ENCODE peak calls at places on chromosomes 6 and 20, in six cellular contexts. P is gastrocnemius medialis, Q is left ventricle myocardium inferior, O is GM13976, S is endothelial cell, L is hepatocyte. D is an unnamed sample.
A peak's percentile ranks its signal among the peaks of the same experiment; 100 is the strongest.

GRCh38 chr20:50304883-50305635 is 114.4 kb downstream of the CEBPB start:
- DNase-seq in P (peak; percentile 94), Q (peak; percentile 90), O (no peak), S (no peak), L (peak; percentile 83), D (no peak)

GRCh38 chr20:39283464-39283863 is 321.3 kb downstream of the DHX35 start:
- DNase-seq in P (no peak), Q (no peak), O (no peak), S (no peak), L (no peak), D (no peak)

GRCh38 chr6:124995131-124995530 is 32.9 kb downstream of the RNF217 start:
- DNase-seq in P (no peak), Q (no peak), O (no peak), S (no peak), L (no peak), D (no peak)

GRCh38 chr6:81751388-81752083 is 945 bp downstream of the TENT5A start:
- DNase-seq in P (peak; percentile 45), Q (peak; percentile 75), O (peak; percentile 27), S (peak; percentile 52), L (peak; percentile 63), D (peak; percentile 20)

GRCh38 chr6:7042654-7043545 is 64.9 kb upstream of the RREB1 start:
- DNase-seq in P (peak; percentile 27), Q (no peak), O (no peak), S (no peak), L (peak; percentile 71), D (no peak)

GRCh38 chr20:62192635-62193034 is 9.8 kb downstream of the MTG2 start:
- DNase-seq in P (no peak), Q (no peak), O (no peak), S (no peak), L (no peak), D (no peak)

GRCh38 chr20:18902181-18902725 is 88.7 kb downstream of the SCP2D1 start:
- DNase-seq in P (no peak), Q (no peak), O (no peak), S (no peak), L (no peak), D (no peak)

GRCh38 chr20:3262566-3262965 is 23.6 kb upstream of the SLC4A11 start:
- DNase-seq in P (no peak), Q (no peak), O (no peak), S (no peak), L (no peak), D (no peak)

GRCh38 chr6:18555750-18556149 is 168.6 kb downstream of the RNF144B start:
- DNase-seq in P (no peak), Q (no peak), O (no peak), S (no peak), L (no peak), D (no peak)

GRCh38 chr20:1961374-1961773 is 32.5 kb downstream of the PDYN start:
- DNase-seq in P (no peak), Q (no peak), O (no peak), S (no peak), L (no peak), D (no peak)

GRCh38 chr6:100706491-100706890 is 174.6 kb downstream of the ASCC3 start:
- DNase-seq in P (no peak), Q (no peak), O (no peak), S (no peak), L (no peak), D (no peak)

GRCh38 chr20:56412949-56413348 is 889 bp downstream of the CASS4 start:
- DNase-seq in P (no peak), Q (no peak), O (no peak), S (no peak), L (no peak), D (no peak)

GRCh38 chr6:38482466-38482865 is 157.3 kb downstream of the BTBD9 start:
- DNase-seq in P (no peak), Q (no peak), O (no peak), S (no peak), L (no peak), D (no peak)

GRCh38 chr6:67606905-67607828 is 1027.9 kb upstream of the ADGRB3 start:
- DNase-seq in P (no peak), Q (no peak), O (no peak), S (no peak), L (no peak), D (no peak)

GRCh38 chr20:25584905-25585704 is at the start of gene NINL:
- DNase-seq in P (no peak), Q (peak; percentile 64), O (peak; percentile 77), S (peak; percentile 81), L (peak; percentile 91), D (peak; percentile 58)

GRCh38 chr6:14464049-14464448 is 346.5 kb downstream of the CD83 start:
- DNase-seq in P (no peak), Q (no peak), O (no peak), S (no peak), L (no peak), D (no peak)

GRCh38 chr6:56637640-56638039 is 5.0 kb downstream of the DST start:
- DNase-seq in P (no peak), Q (no peak), O (peak; percentile 29), S (no peak), L (peak; percentile 70), D (no peak)

GRCh38 chr20:33291416-33291815 is 8.4 kb downstream of the BPIFB1 start:
- DNase-seq in P (no peak), Q (no peak), O (no peak), S (no peak), L (no peak), D (no peak)

GRCh38 chr6:31402324-31403282 is 792 bp upstream of the MICA start:
- DNase-seq in P (no peak), Q (no peak), O (peak; percentile 32), S (peak; percentile 15), L (peak; percentile 57), D (peak; percentile 70)

GRCh38 chr6:13796781-13797180 is 17.6 kb downstream of the MCUR1 start:
- DNase-seq in P (no peak), Q (no peak), O (no peak), S (no peak), L (no peak), D (no peak)

GRCh38 chr6:151900897-151901485 is 93.5 kb downstream of the ESR1 start:
- DNase-seq in P (no peak), Q (no peak), O (no peak), S (no peak), L (no peak), D (no peak)

GRCh38 chr20:23060629-23061028 is 11.2 kb upstream of the THBD start:
- DNase-seq in P (no peak), Q (no peak), O (no peak), S (no peak), L (no peak), D (no peak)

GRCh38 chr6:31948753-31949413 is 3.0 kb downstream of the CFB start:
- DNase-seq in P (no peak), Q (no peak), O (no peak), S (no peak), L (no peak), D (no peak)

GRCh38 chr6:156559151-156559690 is 218.0 kb upstream of the ARID1B start:
- DNase-seq in P (no peak), Q (no peak), O (no peak), S (no peak), L (no peak), D (no peak)

GRCh38 chr6:44475779-44476434 is 88.4 kb downstream of the CDC5L start:
- DNase-seq in P (peak; percentile 58), Q (peak; percentile 76), O (peak; percentile 92), S (peak; percentile 91), L (peak; percentile 92), D (peak; percentile 77)

GRCh38 chr6:1498491-1499113 is 109.2 kb downstream of the FOXF2 start:
- DNase-seq in P (no peak), Q (no peak), O (no peak), S (no peak), L (no peak), D (no peak)
- TF ChIP-seq CTCF in P (no peak), Q (no peak), O (no peak), S (no peak), L (no peak), D (no peak)

GRCh38 chr6:80543598-80544181 is 437.2 kb downstream of the BCKDHB start:
- DNase-seq in P (no peak), Q (no peak), O (no peak), S (no peak), L (peak; percentile 9), D (no peak)
- TF ChIP-seq CTCF in P (no peak), Q (no peak), O (no peak), S (no peak), L (no peak), D (no peak)

DNA sequence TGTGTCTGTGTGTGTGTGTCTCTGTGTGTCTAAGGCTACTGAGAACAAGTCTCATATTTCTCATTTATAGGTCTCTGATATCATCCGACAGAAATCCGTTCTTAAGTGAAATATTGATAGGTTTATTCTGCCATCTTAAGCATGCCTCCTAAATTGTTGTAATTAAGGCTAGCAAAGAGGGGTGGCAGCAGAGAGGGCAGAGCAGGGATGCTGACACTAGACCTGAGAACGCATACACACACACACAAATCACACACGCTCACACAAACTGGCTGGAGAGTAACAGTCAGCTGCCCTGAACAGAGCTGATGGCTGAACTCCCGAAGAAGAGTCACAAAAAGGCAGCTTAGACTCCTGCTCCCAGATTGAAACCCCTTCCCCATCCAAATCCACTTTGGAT is 85.0 kb upstream of the LRFN2 start:
- DNase-seq in P (no peak), Q (no peak), O (no peak), S (no peak), L (no peak), D (no peak)
- TF ChIP-seq CTCF in P (no peak), Q (peak; percentile 25), O (no peak), S (no peak), L (peak; percentile 18), D (no peak)

GRCh38 chr20:17889226-17889625 is 79.4 kb downstream of the SNX5 start:
- DNase-seq in P (no peak), Q (no peak), O (no peak), S (no peak), L (no peak), D (no peak)
- TF ChIP-seq CTCF in P (no peak), Q (no peak), O (no peak), S (no peak), L (no peak), D (no peak)

GRCh38 chr20:59955131-59955796 is 3.0 kb upstream of the CDH26 start:
- DNase-seq in P (peak; percentile 28), Q (no peak), O (peak; percentile 38), S (no peak), L (peak; percentile 45), D (no peak)
- TF ChIP-seq CTCF in P (peak; percentile 58), Q (peak; percentile 50), O (no peak), S (peak; percentile 16), L (peak; percentile 42), D (no peak)

GRCh38 chr6:136335736-136336362 is 46.2 kb upstream of the BCLAF1 start:
- DNase-seq in P (no peak), Q (no peak), O (no peak), S (no peak), L (no peak), D (no peak)

GRCh38 chr6:136334465-136334846 is 44.8 kb upstream of the BCLAF1 start:
- DNase-seq in P (no peak), Q (peak; percentile 19), O (no peak), S (no peak), L (no peak), D (no peak)

GRCh38 chr6:136333824-136334464 is 44.3 kb upstream of the BCLAF1 start:
- DNase-seq in P (no peak), Q (no peak), O (no peak), S (no peak), L (no peak), D (no peak)

GRCh38 chr6:136337606-136338005 is 48.0 kb upstream of the BCLAF1 start:
- DNase-seq in P (no peak), Q (no peak), O (no peak), S (no peak), L (no peak), D (no peak)

GRCh38 chr6:136334853-136335252 is 45.2 kb upstream of the BCLAF1 start:
- DNase-seq in P (no peak), Q (no peak), O (no peak), S (peak; percentile 28), L (no peak), D (peak; percentile 6)
- TF ChIP-seq CTCF in P (no peak), Q (no peak), O (no peak), S (peak; percentile 26), L (no peak), D (peak; percentile 28)

D was measured in activated CD8-positive, alpha-beta T cell treated with anti-CD3 and anti-CD28 coated beads for 36 hours.